ENCODE peak calls at places on chromosomes 1 and 21, in ten cellular contexts. Y is Panc1, O is tibial artery, R is IMR-90, A is psoas muscle, H is lower lobe of right lung, I is GM23248, L is right atrium auricular region, V is adrenal gland, N is H1. D is an unnamed sample.

GRCh38 chr1:48532976-48533375 is 61.0 kb upstream of the SPATA6 start:
- DNase-seq in Y (no peak), O (no peak), R (no peak), A (no peak), H (no peak), I (no peak), L (no peak), V (no peak), N (no peak), D (no peak)

GRCh38 chr1:114979278-114979891 is 50.2 kb upstream of the TSHB start:
- DNase-seq in Y (no peak), O (no peak), R (peak; percentile 52), A (no peak), H (no peak), I (peak; percentile 47), L (no peak), V (peak; percentile 30), N (peak; percentile 81), D (peak; percentile 64)

GRCh38 chr1:7460807-7461206 is 310.3 kb upstream of the VAMP3 start:
- DNase-seq in Y (no peak), O (no peak), R (no peak), A (no peak), H (no peak), I (no peak), L (no peak), V (no peak), N (no peak), D (no peak)

GRCh38 chr1:235275223-235275622 is 52.8 kb downstream of the ARID4B start:
- DNase-seq in Y (no peak), O (no peak), R (no peak), A (no peak), H (no peak), I (no peak), L (no peak), V (no peak), N (no peak), D (no peak)

GRCh38 chr1:183877321-183877720 is 72.4 kb downstream of the RGL1 start:
- DNase-seq in Y (no peak), O (peak; percentile 85), R (peak; percentile 31), A (peak; percentile 54), H (peak; percentile 62), I (peak; percentile 82), L (no peak), V (peak; percentile 90), N (no peak), D (peak; percentile 51)

GRCh38 chr1:38772026-38772425 is 87.5 kb downstream of the RRAGC start:
- DNase-seq in Y (no peak), O (no peak), R (no peak), A (no peak), H (no peak), I (no peak), L (no peak), V (no peak), N (no peak), D (no peak)

GRCh38 chr1:243792891-243793290 is 57.2 kb downstream of the AKT3 start:
- DNase-seq in Y (no peak), O (no peak), R (no peak), A (no peak), H (no peak), I (no peak), L (no peak), V (no peak), N (no peak), D (no peak)

GRCh38 chr1:14894811-14895524 is 258.6 kb upstream of the TMEM51 start:
- DNase-seq in Y (no peak), O (no peak), R (no peak), A (no peak), H (no peak), I (peak; percentile 57), L (no peak), V (peak; percentile 21), N (no peak), D (peak; percentile 39)

GRCh38 chr1:10051656-10052055 is 18.9 kb downstream of the UBE4B start:
- DNase-seq in Y (no peak), O (no peak), R (no peak), A (no peak), H (no peak), I (no peak), L (no peak), V (no peak), N (no peak), D (no peak)

GRCh38 chr1:186152227-186152944 is 222.7 kb downstream of the TPR start:
- DNase-seq in Y (no peak), O (no peak), R (peak; percentile 75), A (no peak), H (no peak), I (peak; percentile 62), L (no peak), V (no peak), N (no peak), D (no peak)

DNA sequence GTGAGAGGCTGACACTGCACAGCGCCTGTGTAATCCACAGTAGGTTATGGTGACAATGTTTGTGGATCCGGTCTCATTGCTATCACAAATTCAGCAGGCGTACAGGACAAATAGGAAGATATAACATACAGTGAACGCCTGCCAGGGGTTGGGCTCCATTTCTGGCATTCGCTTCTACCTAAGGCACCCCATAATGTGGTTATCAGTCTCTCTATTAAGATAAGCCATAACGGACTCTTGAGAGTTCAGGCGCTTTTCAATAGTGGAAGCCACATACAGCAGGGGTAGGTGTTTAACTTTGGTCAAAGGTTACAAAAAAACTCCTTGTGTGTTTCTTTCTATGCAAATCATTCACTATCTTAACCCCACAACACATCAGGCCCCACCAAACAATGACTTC is 72.8 kb downstream of the SIPA1L2 start:
- DNase-seq in Y (no peak), O (no peak), R (no peak), A (no peak), H (no peak), I (no peak), L (no peak), V (no peak), N (no peak), D (no peak)
- H3K4me1 ChIP-seq in Y (no peaks in the 10 kb centered on the region), O (peaks cover 14% of the 10 kb centered on the region), R (peaks cover 19% of the 10 kb centered on the region), A (peaks cover 53% of the 10 kb centered on the region), H (peaks cover 33% of the 10 kb centered on the region), I (peaks cover 15% of the 10 kb centered on the region), L (no peaks in the 10 kb centered on the region), V (no peaks in the 10 kb centered on the region), N (peaks cover 15% of the 10 kb centered on the region), D (no peaks in the 10 kb centered on the region)

GRCh38 chr1:224609333-224609732 is 6.8 kb upstream of the CNIH3 start:
- DNase-seq in Y (no peak), O (no peak), R (no peak), A (no peak), H (no peak), I (no peak), L (no peak), V (no peak), N (no peak), D (no peak)

DNA sequence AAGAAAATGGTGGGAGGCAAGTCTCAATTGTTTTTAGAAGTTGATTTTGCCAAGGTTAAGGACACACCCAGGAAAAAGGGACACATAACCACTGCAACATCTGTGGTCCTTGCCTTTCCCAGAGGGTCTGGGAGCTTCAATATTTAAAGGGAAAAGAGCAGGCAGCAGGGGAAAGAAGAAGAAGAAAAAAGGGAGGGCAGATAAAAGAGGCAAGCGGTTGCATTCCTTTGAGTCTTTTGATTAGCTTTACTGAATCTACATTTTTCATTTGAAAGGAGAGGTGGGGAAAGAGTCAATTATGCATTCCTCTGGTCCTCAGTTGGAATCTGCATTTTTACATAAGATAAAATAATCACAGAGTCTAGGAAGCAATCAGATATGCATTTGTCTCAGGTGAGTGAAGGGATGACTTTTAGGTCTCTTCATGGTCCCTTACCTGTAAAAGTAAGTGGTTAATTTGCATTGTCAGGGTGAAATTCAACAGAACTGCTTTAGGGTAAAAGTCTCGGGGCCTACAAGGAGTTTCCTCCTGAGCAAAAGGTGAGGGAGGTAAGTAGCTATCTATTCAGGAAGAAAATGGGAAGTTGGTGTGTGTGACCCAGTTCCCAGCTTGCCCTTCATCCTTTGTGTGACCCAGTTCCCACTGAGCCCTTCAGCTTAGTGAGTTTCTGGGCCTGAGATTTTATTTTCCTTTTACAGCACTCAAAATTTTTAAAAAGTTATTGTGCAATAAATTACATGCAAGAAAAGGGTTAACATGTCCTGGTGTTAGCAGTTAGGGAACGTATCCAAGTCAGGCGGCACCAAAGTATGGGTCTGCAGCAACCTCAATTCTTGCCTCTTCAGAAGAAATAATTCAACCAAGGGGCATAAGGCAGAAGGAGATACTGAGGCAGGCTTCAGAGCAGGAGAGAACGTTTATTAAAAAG is 8.6 kb upstream of the CNIH3 start:
- DNase-seq in Y (no peak), O (no peak), R (no peak), A (no peak), H (no peak), I (no peak), L (no peak), V (no peak), N (no peak), D (no peak)
- H3K4me1 ChIP-seq in Y (no peaks in the 10 kb centered on the region), O (no peaks in the 10 kb centered on the region), R (peaks cover 4% of the 10 kb centered on the region), A (peaks cover 3% of the 10 kb centered on the region), H (no peaks in the 10 kb centered on the region), I (no peaks in the 10 kb centered on the region), L (no peaks in the 10 kb centered on the region), V (no peaks in the 10 kb centered on the region), N (peaks cover 15% of the 10 kb centered on the region), D (no peaks in the 10 kb centered on the region)

DNA sequence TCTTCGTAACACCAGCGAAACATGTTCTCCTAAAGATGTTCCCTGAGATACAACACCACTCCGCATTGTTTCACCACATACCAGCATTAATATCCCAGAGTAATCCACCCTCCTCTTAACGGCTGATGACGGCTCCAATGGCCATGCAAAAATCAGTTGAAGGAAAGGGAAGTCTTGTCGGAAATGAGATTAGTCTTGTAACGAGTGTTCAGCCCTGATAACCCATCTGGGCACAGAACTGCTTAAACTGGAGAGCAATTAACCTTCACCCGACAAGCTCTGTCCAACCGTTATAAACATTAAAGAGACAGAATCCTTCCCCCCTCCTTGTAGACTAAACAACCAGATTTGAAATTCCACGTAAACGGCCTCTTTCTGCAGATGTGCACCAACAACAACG is 21.9 kb downstream of the ERG start:
- DNase-seq in Y (no peak), O (no peak), R (no peak), A (no peak), H (no peak), I (no peak), L (no peak), V (no peak), N (no peak), D (no peak)
- H3K4me1 ChIP-seq in Y (no peaks in the 10 kb centered on the region), O (no peaks in the 10 kb centered on the region), R (no peaks in the 10 kb centered on the region), A (no peaks in the 10 kb centered on the region), H (peaks cover 37% of the 10 kb centered on the region), I (peaks cover 12% of the 10 kb centered on the region), L (no peaks in the 10 kb centered on the region), V (no peaks in the 10 kb centered on the region), N (peaks cover 5% of the 10 kb centered on the region), D (no peaks in the 10 kb centered on the region)

GRCh38 chr1:89955311-89955710 is 39.6 kb upstream of the ZNF326 start:
- DNase-seq in Y (no peak), O (no peak), R (no peak), A (no peak), H (no peak), I (no peak), L (no peak), V (no peak), N (no peak), D (no peak)
- H3K4me1 ChIP-seq in Y (no peaks in the 10 kb centered on the region), O (no peaks in the 10 kb centered on the region), R (peaks cover 14% of the 10 kb centered on the region), A (no peaks in the 10 kb centered on the region), H (peaks cover 7% of the 10 kb centered on the region), I (peaks cover 35% of the 10 kb centered on the region), L (no peaks in the 10 kb centered on the region), V (no peaks in the 10 kb centered on the region), N (peaks cover 4% of the 10 kb centered on the region), D (no peaks in the 10 kb centered on the region)